ENCODE peak calls at places on chromosomes 12 and 14, in seven cellular contexts. F is Daoy, B is HS-5, L is HuH-7.5, K is amniotic stem cell, C is Calu3, A is GM23248. J is an unnamed sample.

GRCh38 chr14:74754157-74754556 is 9.0 kb upstream of the YLPM1 start:
- DNase-seq in L (no peak), K (no peak), F (no peak), C (no peak), A (no peak), B (no peak), J (no peak)

GRCh38 chr14:104424406-104425072 is 155.0 kb upstream of the C14orf180 start:
- DNase-seq in L (no peak), B (no peak), K (no peak), C (no peak), F (no peak), A (no peak), J (no peak)

GRCh38 chr12:44677724-44678123 is 198.4 kb downstream of the NELL2 start:
- DNase-seq in K (no peak), L (no peak), C (no peak), F (peak; percentile 11), A (no peak), B (no peak), J (no peak)

GRCh38 chr12:22577667-22578066 is 33.3 kb upstream of the C2CD5 start:
- DNase-seq in L (no peak), B (no peak), F (no peak), C (no peak), A (no peak), K (no peak), J (no peak)

GRCh38 chr12:50397122-50397650 is 777 bp upstream of the FAM186A start:
- DNase-seq in C (no peak), F (no peak), K (no peak), A (peak; percentile 62), L (no peak), B (no peak), J (no peak)

GRCh38 chr14:52338282-52338681 is 24.2 kb downstream of the PTGER2 start:
- DNase-seq in F (peak; percentile 70), A (peak; percentile 72), B (peak; percentile 32), L (no peak), C (no peak), K (peak; percentile 26), J (no peak)

GRCh38 chr12:1863823-1864222 is 43.5 kb downstream of the LRTM2 start:
- DNase-seq in L (no peak), F (no peak), B (no peak), C (no peak), K (no peak), A (no peak), J (no peak)

GRCh38 chr12:103803847-103804246 is 37.2 kb downstream of the NT5DC3 start:
- DNase-seq in C (no peak), F (no peak), L (no peak), K (no peak), A (no peak), B (no peak), J (no peak)

GRCh38 chr14:57871487-57872080 is 5.7 kb upstream of the SLC35F4 start:
- DNase-seq in L (no peak), B (no peak), C (peak; percentile 57), A (peak; percentile 86), K (peak; percentile 26), F (peak; percentile 77), J (peak; percentile 23)